ENCODE peak calls at places on chromosomes 5 and 9, in eight cellular contexts. One of them, this sample, is unnamed.
A peak's percentile ranks its signal among the peaks of the same experiment; 100 is the strongest.

GRCh38 chr9:93198117-93198838 is 14.3 kb downstream of the WNK2 start:
- DNase-seq in Calu3: no peak
- DNase-seq in left ventricle myocardium inferior: no peak
- DNase-seq in neural crest cell: no peak
- DNase-seq in IMR-90: no peak
- DNase-seq in psoas muscle: no peak
- DNase-seq in ascending aorta: no peak
- DNase-seq in GM13977: no peak
- DNase-seq in this sample: no peak

GRCh38 chr9:133429641-133430161 is 7.5 kb downstream of the ADAMTS13 start:
- DNase-seq in Calu3: no peak
- DNase-seq in left ventricle myocardium inferior: no peak
- DNase-seq in neural crest cell: peak; percentile 45
- DNase-seq in IMR-90: peak; percentile 9
- DNase-seq in psoas muscle: no peak
- DNase-seq in ascending aorta: no peak
- DNase-seq in GM13977: peak; percentile 83
- DNase-seq in this sample: peak; percentile 63

GRCh38 chr5:180807654-180808414 is 5.2 kb upstream of the MGAT1 start:
- DNase-seq in Calu3: no peak
- DNase-seq in left ventricle myocardium inferior: no peak
- DNase-seq in neural crest cell: no peak
- DNase-seq in IMR-90: no peak
- DNase-seq in psoas muscle: no peak
- DNase-seq in ascending aorta: peak; percentile 27
- DNase-seq in GM13977: no peak
- DNase-seq in this sample: no peak

GRCh38 chr9:104921067-104921741 is 6.8 kb downstream of the ABCA1 start:
- DNase-seq in Calu3: no peak
- DNase-seq in left ventricle myocardium inferior: no peak
- DNase-seq in neural crest cell: no peak
- DNase-seq in IMR-90: no peak
- DNase-seq in psoas muscle: no peak
- DNase-seq in ascending aorta: no peak
- DNase-seq in GM13977: peak; percentile 34
- DNase-seq in this sample: no peak

GRCh38 chr9:105413486-105414068 is 34.3 kb upstream of the FSD1L start:
- DNase-seq in Calu3: peak; percentile 14
- DNase-seq in left ventricle myocardium inferior: no peak
- DNase-seq in neural crest cell: no peak
- DNase-seq in IMR-90: peak; percentile 53
- DNase-seq in psoas muscle: no peak
- DNase-seq in ascending aorta: no peak
- DNase-seq in GM13977: no peak
- DNase-seq in this sample: no peak

GRCh38 chr5:178576591-178577351 is 13.4 kb downstream of the COL23A1 start:
- DNase-seq in Calu3: no peak
- DNase-seq in left ventricle myocardium inferior: no peak
- DNase-seq in neural crest cell: peak; percentile 33
- DNase-seq in IMR-90: no peak
- DNase-seq in psoas muscle: no peak
- DNase-seq in ascending aorta: no peak
- DNase-seq in GM13977: no peak
- DNase-seq in this sample: no peak

GRCh38 chr9:77433675-77434445 is 214.3 kb downstream of the GNA14 start:
- DNase-seq in Calu3: peak; percentile 43
- DNase-seq in left ventricle myocardium inferior: peak; percentile 56
- DNase-seq in neural crest cell: peak; percentile 51
- DNase-seq in IMR-90: peak; percentile 74
- DNase-seq in psoas muscle: peak; percentile 50
- DNase-seq in ascending aorta: peak; percentile 76
- DNase-seq in GM13977: peak; percentile 80
- DNase-seq in this sample: peak; percentile 73

GRCh38 chr5:177552839-177553455 is 1.4 kb downstream of the FAM193B start:
- DNase-seq in Calu3: no peak
- DNase-seq in left ventricle myocardium inferior: no peak
- DNase-seq in neural crest cell: peak; percentile 12
- DNase-seq in IMR-90: no peak
- DNase-seq in psoas muscle: no peak
- DNase-seq in ascending aorta: no peak
- DNase-seq in GM13977: no peak
- DNase-seq in this sample: no peak

GRCh38 chr9:137619240-137620090 is 660 bp downstream of the EHMT1 start:
- DNase-seq in Calu3: no peak
- DNase-seq in left ventricle myocardium inferior: peak; percentile 29
- DNase-seq in neural crest cell: peak; percentile 25
- DNase-seq in IMR-90: peak; percentile 36
- DNase-seq in psoas muscle: peak; percentile 44
- DNase-seq in ascending aorta: no peak
- DNase-seq in GM13977: peak; percentile 78
- DNase-seq in this sample: peak; percentile 61

GRCh38 chr9:116800885-116801284 is 113.8 kb downstream of the TRIM32 start:
- DNase-seq in Calu3: no peak
- DNase-seq in left ventricle myocardium inferior: no peak
- DNase-seq in neural crest cell: no peak
- DNase-seq in IMR-90: no peak
- DNase-seq in psoas muscle: no peak
- DNase-seq in ascending aorta: no peak
- DNase-seq in GM13977: peak; percentile 31
- DNase-seq in this sample: peak; percentile 27

GRCh38 chr9:128310461-128310860 is 11.8 kb downstream of the TRUB2 start:
- DNase-seq in Calu3: no peak
- DNase-seq in left ventricle myocardium inferior: peak; percentile 46
- DNase-seq in neural crest cell: no peak
- DNase-seq in IMR-90: no peak
- DNase-seq in psoas muscle: peak; percentile 30
- DNase-seq in ascending aorta: no peak
- DNase-seq in GM13977: no peak
- DNase-seq in this sample: no peak

GRCh38 chr9:136567651-136568287 is 21.9 kb upstream of the NOTCH1 start:
- DNase-seq in Calu3: peak; percentile 70
- DNase-seq in left ventricle myocardium inferior: peak; percentile 73
- DNase-seq in neural crest cell: no peak
- DNase-seq in IMR-90: peak; percentile 81
- DNase-seq in psoas muscle: peak; percentile 70
- DNase-seq in ascending aorta: peak; percentile 90
- DNase-seq in GM13977: no peak
- DNase-seq in this sample: no peak

GRCh38 chr9:91090132-91090410 is 271.6 kb downstream of the AUH start:
- DNase-seq in Calu3: no peak
- DNase-seq in left ventricle myocardium inferior: no peak
- DNase-seq in neural crest cell: no peak
- DNase-seq in IMR-90: no peak
- DNase-seq in psoas muscle: no peak
- DNase-seq in ascending aorta: no peak
- DNase-seq in GM13977: no peak
- DNase-seq in this sample: no peak

GRCh38 chr9:91085499-91086291 is 276.0 kb downstream of the AUH start:
- DNase-seq in Calu3: no peak
- DNase-seq in left ventricle myocardium inferior: no peak
- DNase-seq in neural crest cell: no peak
- DNase-seq in IMR-90: no peak
- DNase-seq in psoas muscle: no peak
- DNase-seq in ascending aorta: peak; percentile 12
- DNase-seq in GM13977: no peak
- DNase-seq in this sample: no peak

GRCh38 chr9:91092214-91092613 is 269.5 kb downstream of the AUH start:
- DNase-seq in Calu3: no peak
- DNase-seq in left ventricle myocardium inferior: no peak
- DNase-seq in neural crest cell: no peak
- DNase-seq in IMR-90: no peak
- DNase-seq in psoas muscle: no peak
- DNase-seq in ascending aorta: no peak
- DNase-seq in GM13977: no peak
- DNase-seq in this sample: no peak

GRCh38 chr9:91086657-91087563 is 274.8 kb downstream of the AUH start:
- DNase-seq in Calu3: no peak
- DNase-seq in left ventricle myocardium inferior: no peak
- DNase-seq in neural crest cell: no peak
- DNase-seq in IMR-90: no peak
- DNase-seq in psoas muscle: no peak
- DNase-seq in ascending aorta: no peak
- DNase-seq in GM13977: no peak
- DNase-seq in this sample: no peak

DNA sequence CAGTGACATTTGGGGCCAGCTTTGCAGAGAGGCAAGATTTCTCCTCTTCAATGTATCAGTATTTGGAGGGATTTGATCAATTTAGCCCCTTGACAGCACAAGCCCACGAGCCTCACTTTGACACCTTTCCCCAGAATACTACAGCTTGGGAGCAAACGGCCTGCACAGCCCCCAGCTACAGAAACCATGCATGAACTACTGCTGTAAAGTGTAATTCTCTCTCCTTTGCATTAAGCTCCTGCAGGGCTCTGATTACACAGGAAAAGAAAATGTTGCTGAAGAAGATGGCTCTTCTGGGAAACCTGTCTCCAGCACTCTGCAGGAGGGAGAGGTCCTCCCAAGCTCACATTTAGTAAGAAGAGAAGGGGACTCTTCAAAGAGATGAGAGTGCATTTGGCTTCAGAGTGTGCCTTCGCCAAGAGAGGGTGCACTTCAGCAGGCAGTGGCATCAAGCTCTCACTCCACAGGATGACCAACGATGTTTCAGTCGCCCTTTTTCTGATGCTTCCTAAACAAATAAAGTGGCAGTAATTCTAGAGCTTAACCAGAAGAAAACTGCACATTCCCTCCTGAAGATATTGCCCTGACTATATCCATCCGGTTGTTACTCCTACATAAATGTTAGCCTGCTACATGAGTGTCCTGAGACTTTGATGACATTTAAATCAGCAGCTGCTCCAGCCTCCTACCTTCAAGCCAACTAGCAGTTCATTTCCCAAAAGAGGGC is 272.1 kb downstream of the AUH start:
- DNase-seq in Calu3: peak; percentile 37
- DNase-seq in left ventricle myocardium inferior: no peak
- DNase-seq in neural crest cell: no peak
- DNase-seq in IMR-90: peak; percentile 73
- DNase-seq in psoas muscle: no peak
- DNase-seq in ascending aorta: no peak
- DNase-seq in GM13977: no peak
- DNase-seq in this sample: peak; percentile 24
- TF ChIP-seq CTCF in Calu3: no peak
- TF ChIP-seq CTCF in left ventricle myocardium inferior: peak; percentile 68
- TF ChIP-seq CTCF in neural crest cell: no peak
- TF ChIP-seq CTCF in IMR-90: peak; percentile 60
- TF ChIP-seq CTCF in psoas muscle: peak; percentile 51
- TF ChIP-seq CTCF in ascending aorta: peak; percentile 50
- TF ChIP-seq CTCF in GM13977: peak; percentile 49
- TF ChIP-seq CTCF in this sample: peak; percentile 61

GRCh38 chr5:80082221-80082620 is 47.1 kb downstream of the THBS4 start:
- DNase-seq in Calu3: no peak
- DNase-seq in left ventricle myocardium inferior: no peak
- DNase-seq in neural crest cell: no peak
- DNase-seq in IMR-90: no peak
- DNase-seq in psoas muscle: no peak
- DNase-seq in ascending aorta: no peak
- DNase-seq in GM13977: no peak
- DNase-seq in this sample: no peak

GRCh38 chr5:80078921-80079320 is 43.8 kb downstream of the THBS4 start:
- DNase-seq in Calu3: no peak
- DNase-seq in left ventricle myocardium inferior: no peak
- DNase-seq in neural crest cell: no peak
- DNase-seq in IMR-90: no peak
- DNase-seq in psoas muscle: no peak
- DNase-seq in ascending aorta: no peak
- DNase-seq in GM13977: no peak
- DNase-seq in this sample: no peak

GRCh38 chr5:80077317-80077716 is 42.2 kb downstream of the THBS4 start:
- DNase-seq in Calu3: no peak
- DNase-seq in left ventricle myocardium inferior: no peak
- DNase-seq in neural crest cell: no peak
- DNase-seq in IMR-90: no peak
- DNase-seq in psoas muscle: no peak
- DNase-seq in ascending aorta: no peak
- DNase-seq in GM13977: no peak
- DNase-seq in this sample: no peak

GRCh38 chr5:80083115-80083890 is 48.2 kb downstream of the THBS4 start:
- DNase-seq in Calu3: peak; percentile 31
- DNase-seq in left ventricle myocardium inferior: no peak
- DNase-seq in neural crest cell: no peak
- DNase-seq in IMR-90: peak; percentile 72
- DNase-seq in psoas muscle: no peak
- DNase-seq in ascending aorta: peak; percentile 65
- DNase-seq in GM13977: peak; percentile 80
- DNase-seq in this sample: peak; percentile 73

DNA sequence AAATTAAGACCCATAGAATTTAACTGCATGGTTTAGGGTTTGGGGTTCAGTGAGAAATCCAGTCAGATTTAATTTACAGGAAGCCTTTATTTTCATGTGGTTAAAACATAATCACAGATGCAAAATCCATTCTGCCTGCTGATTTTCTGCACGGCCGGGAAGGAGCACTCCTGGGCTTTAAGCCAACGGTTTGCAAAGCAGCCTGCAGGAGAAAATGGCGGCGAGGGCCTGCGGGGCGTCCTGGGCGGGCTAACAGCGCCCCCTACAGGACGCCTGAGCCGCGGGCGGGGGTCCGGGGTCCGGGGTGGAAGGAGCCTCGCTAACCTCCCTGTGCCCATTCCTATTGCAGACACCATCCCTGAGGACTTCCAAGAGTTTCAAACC is 47.6 kb downstream of the THBS4 start:
- DNase-seq in Calu3: peak; percentile 91
- DNase-seq in left ventricle myocardium inferior: peak; percentile 68
- DNase-seq in neural crest cell: peak; percentile 33
- DNase-seq in IMR-90: peak; percentile 70
- DNase-seq in psoas muscle: peak; percentile 71
- DNase-seq in ascending aorta: peak; percentile 78
- DNase-seq in GM13977: peak; percentile 73
- DNase-seq in this sample: peak; percentile 67
- TF ChIP-seq CTCF in Calu3: peak; percentile 99
- TF ChIP-seq CTCF in left ventricle myocardium inferior: peak; percentile 95
- TF ChIP-seq CTCF in neural crest cell: peak; percentile 72
- TF ChIP-seq CTCF in IMR-90: peak; percentile 67
- TF ChIP-seq CTCF in psoas muscle: peak; percentile 82
- TF ChIP-seq CTCF in ascending aorta: peak; percentile 96
- TF ChIP-seq CTCF in GM13977: peak; percentile 71
- TF ChIP-seq CTCF in this sample: peak; percentile 58

GRCh38 chr5:118592678-118593328 is 395.5 kb downstream of the DTWD2 start:
- DNase-seq in Calu3: no peak
- DNase-seq in left ventricle myocardium inferior: no peak
- DNase-seq in neural crest cell: no peak
- DNase-seq in IMR-90: no peak
- DNase-seq in psoas muscle: no peak
- DNase-seq in ascending aorta: no peak
- DNase-seq in GM13977: no peak
- DNase-seq in this sample: no peak
- TF ChIP-seq CTCF in Calu3: no peak
- TF ChIP-seq CTCF in left ventricle myocardium inferior: peak; percentile 17
- TF ChIP-seq CTCF in neural crest cell: peak; percentile 42
- TF ChIP-seq CTCF in IMR-90: no peak
- TF ChIP-seq CTCF in psoas muscle: no peak
- TF ChIP-seq CTCF in ascending aorta: no peak
- TF ChIP-seq CTCF in GM13977: peak; percentile 28
- TF ChIP-seq CTCF in this sample: no peak

DNA sequence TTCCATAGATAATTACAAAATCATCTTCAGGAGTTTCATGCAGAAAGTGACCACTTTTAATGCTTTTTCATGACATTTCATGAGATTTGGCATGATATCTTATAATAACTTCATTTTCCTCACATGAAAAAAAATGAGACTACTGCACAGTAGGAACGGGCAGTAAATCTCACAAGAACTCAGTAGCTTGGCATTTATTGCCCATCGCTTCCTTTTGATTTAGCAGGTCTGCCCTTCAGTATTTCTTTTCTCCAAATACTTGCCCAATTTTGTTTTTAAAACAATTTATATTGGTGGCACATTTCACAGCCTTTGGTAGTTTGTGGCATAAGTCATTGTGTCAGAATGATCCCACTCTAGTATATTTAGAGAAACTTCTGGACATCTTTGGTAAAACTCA is 711.8 kb upstream of the CHD1 start:
- DNase-seq in Calu3: no peak
- DNase-seq in left ventricle myocardium inferior: no peak
- DNase-seq in neural crest cell: no peak
- DNase-seq in IMR-90: no peak
- DNase-seq in psoas muscle: no peak
- DNase-seq in ascending aorta: no peak
- DNase-seq in GM13977: no peak
- DNase-seq in this sample: no peak
- TF ChIP-seq CTCF in Calu3: no peak
- TF ChIP-seq CTCF in left ventricle myocardium inferior: no peak
- TF ChIP-seq CTCF in neural crest cell: no peak
- TF ChIP-seq CTCF in IMR-90: no peak
- TF ChIP-seq CTCF in psoas muscle: no peak
- TF ChIP-seq CTCF in ascending aorta: no peak
- TF ChIP-seq CTCF in GM13977: no peak
- TF ChIP-seq CTCF in this sample: no peak